ENCODE peak calls at places on chromosomes 12 and 14, in four cellular contexts. R, W, L and Q are unnamed samples.

GRCh38 chr12:1800646-1801284 is 19.6 kb upstream of the LRTM2 start:
- DNase-seq in R (peak; percentile 68), W (no peak), L (no peak), Q (peak; percentile 48)

GRCh38 chr12:56387152-56387551 is 24.5 kb upstream of the APOF start:
- DNase-seq in R (no peak), W (no peak), L (no peak), Q (no peak)

GRCh38 chr14:65686761-65687160 is 274.2 kb downstream of the FUT8 start:
- DNase-seq in R (no peak), W (no peak), L (no peak), Q (no peak)

GRCh38 chr12:2215709-2216560 is 163.1 kb downstream of the CACNA1C start:
- DNase-seq in R (no peak), W (no peak), L (no peak), Q (no peak)

GRCh38 chr14:56874375-56874774 is 64.1 kb upstream of the OTX2 start:
- DNase-seq in R (no peak), W (no peak), L (peak; percentile 22), Q (peak; percentile 68)

GRCh38 chr12:94010307-94010706 is 138.1 kb upstream of the PLXNC1 start:
- DNase-seq in R (no peak), W (peak; percentile 63), L (no peak), Q (peak; percentile 71)

GRCh38 chr12:49667319-49668090 is 39.7 kb downstream of the FMNL3 start:
- DNase-seq in R (no peak), W (no peak), L (no peak), Q (no peak)

GRCh38 chr12:113559466-113559865 is 87.8 kb upstream of the LHX5 start:
- DNase-seq in R (no peak), W (no peak), L (no peak), Q (no peak)

GRCh38 chr12:85367886-85368385 is 87.9 kb downstream of the ALX1 start:
- DNase-seq in R (no peak), W (no peak), L (no peak), Q (no peak)

GRCh38 chr14:99415496-99416281 is 65.0 kb downstream of the SETD3 start:
- DNase-seq in R (peak; percentile 77), W (no peak), L (peak; percentile 57), Q (peak; percentile 52)

GRCh38 chr14:90499121-90499520 is 102.3 kb downstream of the CALM1 start:
- DNase-seq in R (peak; percentile 5), W (no peak), L (no peak), Q (no peak)

GRCh38 chr14:90496379-90496778 is 99.5 kb downstream of the CALM1 start:
- DNase-seq in R (peak; percentile 14), W (no peak), L (no peak), Q (no peak)

GRCh38 chr14:90498198-90498597 is 101.4 kb downstream of the CALM1 start:
- DNase-seq in R (no peak), W (no peak), L (no peak), Q (no peak)

GRCh38 chr14:90491868-90492560 is 95.2 kb downstream of the CALM1 start:
- DNase-seq in R (peak; percentile 70), W (no peak), L (no peak), Q (no peak)

DNA sequence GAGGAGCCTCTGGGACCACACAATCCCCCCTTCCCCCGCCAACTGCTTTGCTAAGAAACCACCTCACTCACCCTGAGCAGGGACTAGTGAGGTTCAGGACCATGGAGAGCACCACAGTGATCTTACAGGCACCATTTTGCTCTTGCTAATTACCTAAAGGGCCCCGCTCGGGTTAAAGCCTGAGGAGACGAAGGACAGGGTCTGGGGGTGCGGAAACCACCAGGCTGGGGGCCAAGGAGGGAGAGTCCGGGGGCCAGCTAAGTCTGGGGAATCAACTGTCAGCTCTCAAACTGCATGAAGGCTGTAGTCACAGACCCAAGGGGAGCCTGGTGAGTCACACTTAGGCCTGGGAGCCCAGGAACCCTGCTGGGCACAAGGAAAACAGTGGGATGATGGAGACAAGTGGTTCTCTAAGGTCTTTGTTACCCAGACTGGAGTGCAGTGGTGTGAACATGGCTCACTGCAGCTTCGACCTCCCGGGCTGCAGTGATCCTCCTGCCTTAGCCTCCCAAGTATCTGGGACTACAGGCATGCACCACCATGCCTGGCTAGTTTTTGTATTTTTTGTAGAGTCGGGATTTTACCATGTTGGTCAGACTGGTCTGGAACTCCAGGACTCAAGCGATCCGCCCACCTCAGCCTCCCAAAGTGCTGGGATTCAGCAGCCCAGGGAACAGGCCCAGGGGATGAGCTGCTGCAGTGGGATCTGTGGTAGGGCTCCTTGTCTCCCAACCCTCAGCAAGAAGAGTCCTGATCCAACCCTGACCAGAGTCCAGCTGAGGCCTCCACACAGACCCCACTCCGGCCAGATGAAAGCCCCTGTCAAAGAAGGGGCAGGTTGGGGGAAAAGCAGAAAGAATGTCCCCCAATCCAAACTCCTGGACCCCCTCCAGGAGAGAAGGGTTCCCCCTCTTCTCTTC is 98.8 kb downstream of the CALM1 start:
- DNase-seq in R (peak; percentile 28), W (no peak), L (peak; percentile 66), Q (peak; percentile 80)
- TF ChIP-seq TEAD4 in R (no peak), W (no peak), L (no peak), Q (no peak)

GRCh38 chr12:32302218-32302826 is 97.0 kb upstream of the FGD4 start:
- DNase-seq in R (peak; percentile 55), W (no peak), L (peak; percentile 49), Q (peak; percentile 40)
- TF ChIP-seq TEAD4 in R (no peak), W (peak; percentile 91), L (no peak), Q (no peak)

GRCh38 chr12:3250034-3250433 is 172.9 kb downstream of the TSPAN9 start:
- DNase-seq in R (no peak), W (no peak), L (no peak), Q (no peak)

GRCh38 chr12:3246253-3246652 is 169.1 kb downstream of the TSPAN9 start:
- DNase-seq in R (no peak), W (no peak), L (no peak), Q (no peak)

GRCh38 chr12:3247077-3247476 is 169.9 kb downstream of the TSPAN9 start:
- DNase-seq in R (no peak), W (no peak), L (no peak), Q (no peak)

GRCh38 chr12:3249081-3249800 is 172.1 kb downstream of the TSPAN9 start:
- DNase-seq in R (no peak), W (no peak), L (no peak), Q (no peak)

GRCh38 chr12:3247596-3248270 is 170.6 kb downstream of the TSPAN9 start:
- DNase-seq in R (peak; percentile 57), W (no peak), L (no peak), Q (no peak)
- TF ChIP-seq TEAD4 in R (no peak), W (no peak), L (no peak), Q (no peak)

GRCh38 chr12:79433465-79434072 is 257.2 kb downstream of the PAWR start:
- DNase-seq in R (no peak), W (no peak), L (no peak), Q (no peak)
- TF ChIP-seq TEAD4 in R (no peak), W (no peak), L (no peak), Q (no peak)

DNA sequence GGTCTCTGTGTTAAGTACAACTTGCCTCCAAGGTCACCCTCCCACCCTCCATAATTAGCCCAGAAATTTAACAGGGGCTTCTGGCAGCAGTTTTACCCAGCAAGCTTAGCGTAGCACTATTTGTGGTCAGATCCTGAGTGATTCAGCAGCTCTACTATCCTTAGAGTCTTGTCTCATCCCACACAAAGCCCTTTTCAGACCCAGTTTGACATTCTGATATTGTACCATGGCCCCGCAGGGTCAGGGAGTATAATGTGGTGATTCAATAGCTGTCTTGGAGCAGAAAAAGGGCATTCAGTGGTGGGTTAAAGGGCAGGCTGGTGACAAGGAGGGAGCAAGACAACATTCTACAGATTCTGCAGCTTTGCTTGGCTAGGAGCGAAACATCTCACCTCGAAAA is 153.8 kb upstream of the DDHD1 start:
- DNase-seq in R (no peak), W (no peak), L (peak; percentile 2), Q (no peak)
- TF ChIP-seq TEAD4 in R (no peak), W (no peak), L (no peak), Q (no peak)

DNA sequence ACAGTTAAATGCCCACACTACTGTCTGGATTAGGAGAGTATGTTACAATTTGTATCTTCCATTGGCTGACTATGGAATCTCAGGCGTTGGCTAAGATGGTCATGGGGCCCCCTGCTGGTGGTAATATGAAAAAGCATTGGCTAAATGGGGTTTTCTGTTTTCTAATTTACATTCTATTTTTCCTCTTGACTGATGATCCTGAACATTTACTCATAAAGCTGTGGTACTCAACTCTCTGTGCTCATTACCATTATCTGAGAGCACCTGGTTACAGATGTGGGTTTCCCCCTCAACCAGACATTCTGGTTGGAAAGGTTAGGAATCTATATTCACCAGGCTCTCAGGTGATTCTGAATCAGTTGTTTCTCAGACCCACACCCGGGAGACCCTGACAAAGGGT is 64.8 kb downstream of the WSCD2 start:
- DNase-seq in R (peak; percentile 69), W (no peak), L (peak; percentile 69), Q (peak; percentile 28)
- TF ChIP-seq TEAD4 in R (no peak), W (no peak), L (no peak), Q (no peak)

GRCh38 chr14:84670801-84671200 is 859.1 kb upstream of the FLRT2 start:
- DNase-seq in R (no peak), W (no peak), L (no peak), Q (no peak)
- TF ChIP-seq TEAD4 in R (no peak), W (no peak), L (no peak), Q (no peak)

GRCh38 chr12:79203103-79203502 is 338.5 kb downstream of the SYT1 start:
- DNase-seq in R (no peak), W (no peak), L (no peak), Q (no peak)

DNA sequence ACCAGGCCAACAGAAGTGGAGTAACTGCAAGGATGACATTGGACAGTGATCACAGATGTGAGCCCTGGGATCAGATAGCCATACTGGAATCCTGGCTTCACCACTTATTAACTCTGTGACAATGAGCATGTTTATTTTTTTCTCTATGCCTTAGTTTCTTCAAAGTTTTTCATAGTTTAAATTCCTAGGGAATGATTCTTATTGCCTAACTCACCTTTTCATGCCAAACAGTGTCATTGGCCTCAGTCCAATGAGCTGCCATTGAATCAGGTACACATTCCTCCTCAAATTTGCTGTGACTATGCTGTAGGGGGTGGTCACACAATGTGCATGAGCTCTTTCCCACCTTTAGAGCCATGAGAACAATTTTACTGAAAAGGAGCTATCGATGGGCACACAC is 342.3 kb downstream of the SYT1 start:
- DNase-seq in R (no peak), W (no peak), L (no peak), Q (no peak)
- TF ChIP-seq TEAD4 in R (no peak), W (no peak), L (no peak), Q (no peak)

GRCh38 chr12:124745891-124746570 is 117.6 kb downstream of the SCARB1 start:
- DNase-seq in R (peak; percentile 97), W (peak; percentile 67), L (peak; percentile 75), Q (peak; percentile 84)
- TF ChIP-seq TEAD4 in R (peak; percentile 89), W (peak; percentile 94), L (no peak), Q (no peak)